ENCODE peak calls at places on chromosomes 12 and 14, in six cellular contexts. Y is fibroblast of lung, X is heart left ventricle, F is SK-N-SH, H is cardiac muscle cell, R is AG10803. T is an unnamed sample.

GRCh38 chr12:38547586-38547985 is 231.0 kb downstream of the ALG10B start:
- DNase-seq in R (no peak), X (no peak), F (no peak), Y (no peak), H (no peak), T (no peak)

GRCh38 chr14:31926123-31926522 is 151.0 kb upstream of the ARHGAP5 start:
- DNase-seq in Y (peak; percentile 65), F (peak; percentile 44), H (peak; percentile 56), R (peak; percentile 35), X (no peak), T (no peak)

GRCh38 chr14:54683882-54684794 is 117.2 kb downstream of the SAMD4A start:
- DNase-seq in H (no peak), X (no peak), R (peak; percentile 95), Y (peak; percentile 78), F (peak; percentile 66), T (no peak)

GRCh38 chr14:77812028-77812427 is 12.1 kb downstream of the ADCK1 start:
- DNase-seq in X (no peak), Y (no peak), H (no peak), R (no peak), F (no peak), T (no peak)

GRCh38 chr12:95214466-95214865 is 2.8 kb downstream of the FGD6 start:
- DNase-seq in H (no peak), F (no peak), R (no peak), X (no peak), Y (no peak), T (no peak)

GRCh38 chr12:53695148-53696138 is 19.6 kb upstream of the ATP5MC2 start:
- DNase-seq in F (peak; percentile 48), R (peak; percentile 66), X (no peak), H (peak; percentile 38), Y (peak; percentile 56), T (no peak)

GRCh38 chr12:20206410-20206809 is 161.9 kb upstream of the PDE3A start:
- DNase-seq in H (no peak), Y (no peak), R (no peak), F (no peak), X (no peak), T (no peak)

GRCh38 chr12:118980407-118981014 is 830 bp upstream of the SRRM4 start:
- DNase-seq in H (peak; percentile 28), F (peak; percentile 70), X (no peak), Y (no peak), R (no peak), T (no peak)

GRCh38 chr12:96419576-96420254 is 19.5 kb upstream of the CDK17 start:
- DNase-seq in R (no peak), Y (no peak), X (no peak), H (no peak), F (no peak), T (no peak)

GRCh38 chr12:48996794-48997718 is 2.1 kb downstream of the DDN start:
- DNase-seq in R (peak; percentile 65), F (peak; percentile 82), X (peak; percentile 78), H (peak; percentile 92), Y (peak; percentile 68), T (peak; percentile 86)

GRCh38 chr12:107554941-107555340 is 130.7 kb upstream of the PWP1 start:
- DNase-seq in Y (no peak), R (no peak), H (no peak), F (no peak), X (no peak), T (no peak)

GRCh38 chr14:56268653-56269052 is 150.4 kb downstream of the PELI2 start:
- DNase-seq in Y (peak; percentile 48), R (peak; percentile 4), F (no peak), X (no peak), H (no peak), T (no peak)

GRCh38 chr14:51069065-51069464 is 25.8 kb downstream of the TRIM9 start:
- DNase-seq in R (peak; percentile 24), F (no peak), X (no peak), H (no peak), Y (no peak), T (no peak)

GRCh38 chr12:115232455-115233156 is 548.6 kb upstream of the TBX3 start:
- DNase-seq in R (peak; percentile 73), Y (peak; percentile 47), F (no peak), X (no peak), H (no peak), T (no peak)

GRCh38 chr12:57343703-57344378 is 87.0 kb downstream of the R3HDM2 start:
- DNase-seq in X (no peak), H (no peak), R (no peak), Y (no peak), F (no peak), T (no peak)

GRCh38 chr12:67327466-67327865 is 58.3 kb downstream of the CAND1 start:
- DNase-seq in X (no peak), R (no peak), Y (no peak), H (no peak), F (no peak), T (no peak)

GRCh38 chr14:74571901-74572828 is 39.9 kb downstream of the LTBP2 start:
- DNase-seq in H (no peak), X (no peak), F (no peak), R (peak; percentile 100), Y (peak; percentile 98), T (no peak)

GRCh38 chr14:73295198-73295796 is 58.0 kb downstream of the PAPLN start:
- DNase-seq in F (peak; percentile 58), H (peak; percentile 53), Y (peak; percentile 65), R (peak; percentile 35), X (no peak), T (no peak)

GRCh38 chr12:130070017-130070653 is 92.1 kb upstream of the FZD10 start:
- DNase-seq in Y (no peak), H (peak; percentile 26), R (no peak), X (peak; percentile 24), F (peak; percentile 49), T (no peak)

GRCh38 chr12:116287850-116288301 is 10.4 kb upstream of the MED13L start:
- DNase-seq in X (no peak), R (no peak), F (no peak), Y (peak; percentile 52), H (no peak), T (no peak)

GRCh38 chr12:98743362-98743953 is 98.4 kb downstream of the APAF1 start:
- DNase-seq in X (no peak), Y (no peak), H (peak; percentile 48), R (no peak), F (peak; percentile 68), T (no peak)

GRCh38 chr12:118136559-118137003 is 657 bp downstream of the PEBP1 start:
- DNase-seq in R (peak; percentile 45), F (peak; percentile 63), Y (peak; percentile 38), H (peak; percentile 42), X (peak; percentile 36), T (peak; percentile 84)

GRCh38 chr12:30753761-30754382 is 879 bp downstream of the CAPRIN2 start:
- DNase-seq in R (peak; percentile 17), Y (peak; percentile 43), X (no peak), F (peak; percentile 20), H (no peak), T (no peak)

GRCh38 chr12:27975222-27976136 is 2.9 kb upstream of the PTHLH start:
- DNase-seq in Y (peak; percentile 71), F (peak; percentile 75), R (peak; percentile 57), H (peak; percentile 75), X (peak; percentile 17), T (no peak)

GRCh38 chr12:116384629-116385485 is 107.4 kb upstream of the MED13L start:
- DNase-seq in Y (peak; percentile 32), X (no peak), F (no peak), R (peak; percentile 63), H (no peak), T (no peak)

GRCh38 chr12:53190108-53190729 is 9.5 kb upstream of the CSAD start:
- DNase-seq in H (peak; percentile 53), Y (peak; percentile 50), R (peak; percentile 57), X (no peak), F (peak; percentile 79), T (peak; percentile 60)

GRCh38 chr12:115101518-115101917 is 417.5 kb upstream of the TBX3 start:
- DNase-seq in R (no peak), H (no peak), X (no peak), Y (no peak), F (no peak), T (no peak)

DNA sequence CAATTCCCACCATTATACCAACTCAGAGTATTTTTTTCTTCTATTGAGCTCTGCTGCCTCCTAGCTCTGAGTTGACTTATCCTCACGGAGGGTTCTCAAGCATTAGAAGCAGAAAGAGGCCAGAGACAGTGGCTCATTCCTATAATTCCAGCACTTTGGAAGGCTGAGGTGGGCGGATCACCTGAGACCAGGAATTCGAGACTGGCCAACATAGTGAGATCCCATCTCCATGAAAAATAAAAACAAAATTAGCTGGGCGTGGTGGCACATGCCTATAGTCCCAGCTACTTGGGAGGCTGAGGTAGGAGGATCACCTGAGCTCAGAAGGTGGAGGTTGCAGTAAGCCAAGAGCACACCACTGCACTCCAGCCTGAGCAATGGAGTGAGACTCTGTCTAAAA is 21.0 kb downstream of the HPD start:
- DNase-seq in R (no peak), Y (no peak), F (no peak), X (no peak), H (no peak), T (no peak)
- TF ChIP-seq CTCF in R (peak; percentile 9), Y (no peak), F (no peak), X (no peak), H (no peak), T (no peak)

DNA sequence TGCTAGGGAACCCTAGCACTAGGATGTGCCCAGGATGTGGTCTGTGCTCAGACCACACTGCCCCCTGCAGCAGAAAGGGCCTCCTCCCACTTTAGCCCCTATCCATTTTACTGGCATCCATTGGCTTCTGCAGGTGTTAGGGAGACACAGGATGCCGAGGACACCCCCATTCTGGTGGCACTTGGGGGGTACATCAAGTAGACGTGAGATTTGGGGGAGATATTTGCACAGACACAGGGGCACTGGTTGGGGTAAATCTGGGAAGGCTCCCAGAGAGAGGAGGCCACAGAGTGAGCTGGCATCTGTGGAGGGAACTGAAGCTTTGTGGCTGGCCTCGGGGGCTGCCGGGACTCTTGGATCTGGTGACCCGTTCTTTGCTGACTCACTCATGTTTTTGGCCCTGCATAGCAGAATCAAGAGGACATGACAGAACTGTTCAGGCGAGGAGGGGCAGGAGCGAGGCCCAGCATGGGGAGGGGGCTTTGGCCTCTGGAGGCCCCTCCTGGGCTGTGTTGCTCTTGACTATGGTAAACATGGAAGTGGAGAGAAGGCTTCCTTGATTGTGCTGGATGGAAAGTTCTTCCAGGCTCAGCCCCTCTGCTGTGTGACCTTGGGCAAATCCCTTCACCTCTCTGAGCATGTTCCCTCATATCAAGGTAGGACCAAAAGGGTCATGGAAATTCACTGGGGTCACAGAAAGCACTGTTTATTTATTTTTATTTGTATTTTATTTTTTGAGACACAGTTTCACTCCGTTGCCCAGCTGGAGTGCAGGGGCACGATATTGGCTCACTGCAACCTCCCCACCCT is 1.8 kb downstream of the PLBD2 start:
- DNase-seq in R (peak; percentile 21), Y (no peak), X (no peak), F (peak; percentile 64), H (no peak), T (no peak)
- TF ChIP-seq CTCF in R (peak; percentile 14), Y (peak; percentile 26), X (no peak), F (peak; percentile 33), H (peak; percentile 20), T (no peak)

DNA sequence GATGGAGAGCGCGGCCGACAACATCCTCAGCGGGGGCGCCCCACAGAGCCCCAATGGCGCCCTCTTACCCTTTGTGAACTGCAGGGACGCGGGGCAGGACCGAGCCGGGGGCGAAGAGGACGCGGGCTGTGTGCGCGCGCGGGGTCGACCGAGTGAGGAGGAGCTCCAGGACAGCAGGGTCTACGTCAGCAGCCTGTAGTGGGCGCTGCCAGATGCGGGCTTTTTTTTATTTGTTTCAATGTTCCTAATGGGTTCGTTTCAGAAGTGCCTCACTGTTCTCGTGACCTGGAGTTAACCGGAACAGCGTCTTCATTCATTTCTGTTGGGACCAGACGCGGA is 103.8 kb upstream of the FKBP4 start:
- DNase-seq in R (no peak), H (peak; percentile 30), X (no peak), Y (peak; percentile 21), F (no peak), T (peak; percentile 49)
- TF ChIP-seq CTCF in R (no peak), H (peak; percentile 32), X (no peak), Y (no peak), F (no peak), T (no peak)

GRCh38 chr14:28751467-28752058 is 15.0 kb upstream of the FOXG1 start:
- DNase-seq in X (no peak), F (peak; percentile 46), Y (peak; percentile 63), R (peak; percentile 55), H (peak; percentile 84), T (no peak)
- TF ChIP-seq CTCF in X (no peak), F (peak; percentile 70), Y (peak; percentile 73), R (peak; percentile 79), H (peak; percentile 82), T (peak; percentile 47)

T was measured in lower lobe of right lung.